ENCODE peak calls at places on chromosome 4, in four cellular contexts. U is GM12878, Q is K562, O is HepG2. X is an unnamed sample.
A peak's percentile ranks its signal among the peaks of the same experiment; 100 is the strongest.

GRCh38 chr4:114132830-114133229 is 153.4 kb upstream of the ARSJ start:
- DNase-seq in U (no peak), Q (peak; percentile 0), O (no peak), X (peak; percentile 20)

GRCh38 chr4:38560763-38561558 is 103.0 kb upstream of the KLF3 start:
- DNase-seq in U (peak; percentile 54), Q (no peak), O (no peak), X (no peak)

GRCh38 chr4:45971108-45971507 is 152.7 kb downstream of the GABRG1 start:
- DNase-seq in U (no peak), Q (no peak), O (no peak), X (no peak)

GRCh38 chr4:134216436-134216835 is 14.8 kb upstream of the PABPC4L start:
- DNase-seq in U (no peak), Q (no peak), O (no peak), X (no peak)

GRCh38 chr4:96016615-96017299 is 176.9 kb downstream of the PDHA2 start:
- DNase-seq in U (no peak), Q (peak; percentile 1), O (no peak), X (no peak)

GRCh38 chr4:2734618-2735017 is 21.5 kb downstream of the TNIP2 start:
- DNase-seq in U (no peak), Q (no peak), O (no peak), X (no peak)

GRCh38 chr4:129738175-129738574 is 642.2 kb downstream of the C4orf33 start:
- DNase-seq in U (no peak), Q (no peak), O (no peak), X (no peak)

GRCh38 chr4:123088521-123088920 is 166.1 kb upstream of the NUDT6 start:
- DNase-seq in U (no peak), Q (no peak), O (no peak), X (no peak)

GRCh38 chr4:124132161-124132560 is 580.4 kb downstream of the ANKRD50 start:
- DNase-seq in U (no peak), Q (no peak), O (no peak), X (no peak)

GRCh38 chr4:53717064-53717549 is 125.8 kb upstream of the LNX1 start:
- DNase-seq in U (no peak), Q (no peak), O (no peak), X (no peak)

GRCh38 chr4:176436500-176436973 is 116.8 kb downstream of the SPCS3 start:
- DNase-seq in U (no peak), Q (no peak), O (no peak), X (no peak)
- TF ChIP-seq TARDBP in U (no peak), Q (no peak), O (no peak), X (no peak)

GRCh38 chr4:85787133-85787532 is 312.2 kb downstream of the ARHGAP24 start:
- DNase-seq in U (no peak), Q (no peak), O (no peak), X (no peak)
- TF ChIP-seq TARDBP in U (no peak), Q (no peak), O (no peak), X (no peak)

GRCh38 chr4:56468097-56468422 is 643 bp downstream of the SRP72 start:
- DNase-seq in U (peak; percentile 13), Q (peak; percentile 69), O (peak; percentile 58), X (peak; percentile 55)
- TF ChIP-seq TARDBP in U (no peak), Q (no peak), O (no peak), X (no peak)

GRCh38 chr4:120704529-120704928 is 218.0 kb downstream of the PRDM5 start:
- DNase-seq in U (no peak), Q (no peak), O (no peak), X (no peak)
- TF ChIP-seq TARDBP in U (no peak), Q (no peak), O (no peak), X (no peak)

GRCh38 chr4:64824591-64824990 is 415.3 kb upstream of the TECRL start:
- DNase-seq in U (no peak), Q (no peak), O (no peak), X (no peak)

GRCh38 chr4:64829749-64830148 is 420.5 kb upstream of the TECRL start:
- DNase-seq in U (no peak), Q (no peak), O (no peak), X (peak; percentile 8)
- TF ChIP-seq TARDBP in U (no peak), Q (no peak), O (no peak), X (no peak)